ENCODE peak calls at places on chromosomes 13 and 19, in seven cellular contexts. P is esophagus squamous epithelium; Z is tibial nerve; F is endodermal cell; E is CD8-positive, alpha-beta T cell; K is cardiac muscle cell; W is uterus. U is an unnamed sample.

GRCh38 chr13:33545492-33545891 is 259.9 kb upstream of the STARD13 start:
- DNase-seq in P (no peak), Z (no peak), F (no peak), E (no peak), K (no peak), W (no peak), U (no peak)

GRCh38 chr19:5253403-5254110 is 87.1 kb downstream of the PTPRS start:
- DNase-seq in P (no peak), Z (peak; percentile 25), F (no peak), E (no peak), K (no peak), W (no peak), U (no peak)

GRCh38 chr13:113664751-113665581 is 2.1 kb upstream of the GRK1 start:
- DNase-seq in P (no peak), Z (no peak), F (peak; percentile 45), E (peak; percentile 2), K (no peak), W (peak; percentile 10), U (no peak)

GRCh38 chr13:52749446-52749845 is 9.8 kb upstream of the CNMD start:
- DNase-seq in P (no peak), Z (no peak), F (no peak), E (no peak), K (no peak), W (no peak), U (no peak)

GRCh38 chr13:47000166-47000565 is 103.3 kb upstream of the HTR2A start:
- DNase-seq in P (no peak), Z (no peak), F (no peak), E (no peak), K (no peak), W (no peak), U (no peak)

GRCh38 chr13:101979825-101980224 is 422.0 kb downstream of the FGF14 start:
- DNase-seq in P (no peak), Z (no peak), F (no peak), E (no peak), K (no peak), W (no peak), U (no peak)

GRCh38 chr13:50161052-50161451 is 145.8 kb downstream of the KCNRG start:
- DNase-seq in P (no peak), Z (no peak), F (no peak), E (no peak), K (peak; percentile 69), W (no peak), U (no peak)

GRCh38 chr13:66875264-66875663 is 354.9 kb downstream of the PCDH9 start:
- DNase-seq in P (no peak), Z (no peak), F (no peak), E (no peak), K (no peak), W (no peak), U (no peak)

GRCh38 chr13:31167490-31167889 is 5.8 kb upstream of the HSPH1 start:
- DNase-seq in P (no peak), Z (no peak), F (no peak), E (no peak), K (no peak), W (no peak), U (no peak)

GRCh38 chr19:33797821-33798633 is 1.4 kb downstream of the KCTD15 start:
- DNase-seq in P (no peak), Z (no peak), F (peak; percentile 89), E (no peak), K (peak; percentile 66), W (peak; percentile 74), U (peak; percentile 76)

GRCh38 chr13:30971575-30971974 is 39.1 kb downstream of the TEX26 start:
- DNase-seq in P (no peak), Z (no peak), F (no peak), E (no peak), K (peak; percentile 40), W (no peak), U (no peak)

GRCh38 chr13:73268306-73268705 is 209.5 kb downstream of the KLF5 start:
- DNase-seq in P (no peak), Z (no peak), F (no peak), E (no peak), K (peak; percentile 38), W (no peak), U (no peak)

GRCh38 chr19:32405431-32406160 is at the start of gene DPY19L3:
- DNase-seq in P (peak; percentile 77), Z (peak; percentile 94), F (peak; percentile 98), E (peak; percentile 89), K (peak; percentile 96), W (peak; percentile 95), U (peak; percentile 94)

GRCh38 chr13:90103099-90103784 is 1244.2 kb upstream of the MIR17HG start:
- DNase-seq in P (no peak), Z (no peak), F (no peak), E (no peak), K (no peak), W (no peak), U (no peak)

GRCh38 chr13:90105276-90105675 is 1242.2 kb upstream of the MIR17HG start:
- DNase-seq in P (no peak), Z (no peak), F (no peak), E (no peak), K (peak; percentile 6), W (no peak), U (no peak)

GRCh38 chr13:90107658-90108057 is 1239.8 kb upstream of the MIR17HG start:
- DNase-seq in P (no peak), Z (no peak), F (no peak), E (no peak), K (no peak), W (no peak), U (no peak)

GRCh38 chr13:90105881-90106496 is 1241.5 kb upstream of the MIR17HG start:
- DNase-seq in P (no peak), Z (no peak), F (no peak), E (no peak), K (peak; percentile 59), W (no peak), U (no peak)

DNA sequence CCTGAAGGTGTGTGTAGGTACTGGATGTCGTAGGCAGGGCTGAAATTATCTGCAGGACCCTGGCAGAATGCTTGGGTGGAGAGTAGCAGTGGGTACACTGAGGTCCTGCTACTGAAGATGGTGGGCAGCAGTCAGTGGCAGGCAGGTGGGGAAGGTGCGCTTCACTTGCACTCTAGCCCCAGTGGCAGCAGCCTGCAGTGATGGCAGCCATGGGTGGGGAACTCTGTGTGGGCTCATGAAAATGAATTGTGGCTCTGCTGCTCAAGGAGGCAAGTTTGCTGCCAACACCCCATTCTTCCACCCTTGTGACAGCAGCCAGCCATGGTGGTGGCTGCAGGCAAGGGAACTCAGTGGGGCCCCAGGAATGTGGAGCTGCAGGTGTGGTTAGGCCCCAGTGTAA is 1242.7 kb upstream of the MIR17HG start:
- DNase-seq in P (no peak), Z (no peak), F (peak; percentile 42), E (no peak), K (no peak), W (no peak), U (no peak)
- TF ChIP-seq CTCF in P (no peak), Z (no peak), F (no peak), E (no peak), K (no peak), W (no peak), U (no peak)

GRCh38 chr13:48626726-48627451 is 26.8 kb upstream of the CYSLTR2 start:
- DNase-seq in P (no peak), Z (no peak), F (no peak), E (no peak), K (peak; percentile 64), W (no peak), U (no peak)

GRCh38 chr13:48625396-48626076 is 28.2 kb upstream of the CYSLTR2 start:
- DNase-seq in P (no peak), Z (no peak), F (no peak), E (no peak), K (no peak), W (no peak), U (no peak)

GRCh38 chr13:48624858-48625257 is 28.9 kb upstream of the CYSLTR2 start:
- DNase-seq in P (no peak), Z (peak; percentile 46), F (no peak), E (no peak), K (peak; percentile 52), W (no peak), U (no peak)

GRCh38 chr13:48624016-48624415 is 29.7 kb upstream of the CYSLTR2 start:
- DNase-seq in P (no peak), Z (no peak), F (no peak), E (no peak), K (no peak), W (no peak), U (no peak)

GRCh38 chr13:48626077-48626449 is 27.7 kb upstream of the CYSLTR2 start:
- DNase-seq in P (no peak), Z (no peak), F (no peak), E (no peak), K (peak; percentile 93), W (no peak), U (no peak)
- H3K4me3 ChIP-seq in P (no peak overlapping the region), Z (no peak overlapping the region), F (peak overlapping the region; percentile 22), E (no peak overlapping the region), K (no peak overlapping the region), W (no peak overlapping the region), U (no peak overlapping the region)

DNA sequence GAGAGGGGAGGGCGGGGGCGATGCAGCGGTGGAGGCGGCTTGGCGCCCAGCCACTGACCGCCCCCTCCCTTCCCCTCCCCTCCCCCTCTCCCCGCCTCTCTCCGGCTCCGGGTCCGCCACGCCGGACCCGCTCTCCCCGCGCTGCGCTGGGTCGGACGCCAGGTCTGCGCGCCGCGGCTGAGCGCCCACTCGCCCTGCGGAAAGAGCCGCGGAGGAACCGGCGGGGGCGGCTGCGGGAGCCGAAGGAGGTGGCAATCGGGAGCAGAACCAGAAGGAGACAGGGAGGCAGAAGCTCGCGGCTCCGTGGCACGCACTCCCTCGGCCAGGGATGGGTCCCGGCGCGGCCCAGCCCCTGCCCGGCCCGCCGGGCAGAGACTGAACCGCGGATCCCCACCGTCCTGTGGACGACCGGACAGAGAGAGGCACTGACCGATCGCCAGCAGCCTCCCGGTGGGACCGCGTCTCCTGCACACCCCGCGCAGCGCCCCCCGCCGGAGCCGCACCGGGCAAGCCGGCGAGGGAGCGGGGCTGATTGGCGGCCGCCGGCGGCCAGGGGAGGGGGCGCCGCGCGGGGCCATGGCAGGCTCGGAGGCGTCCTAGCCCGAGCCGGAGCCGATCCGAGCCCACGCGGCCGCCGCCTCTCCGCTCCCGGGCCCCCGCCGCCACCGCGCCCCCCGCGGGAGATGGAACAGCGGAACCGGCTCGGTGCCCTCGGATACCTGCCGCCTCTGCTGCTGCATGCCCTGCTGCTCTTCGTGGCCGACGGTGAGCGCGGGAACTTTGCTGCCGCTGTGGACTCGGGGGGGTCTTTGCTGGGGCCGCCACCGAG is at the start of gene VSTM2B:
- DNase-seq in P (no peak), Z (no peak), F (peak; percentile 66), E (no peak), K (no peak), W (no peak), U (no peak)
- H3K27me3 ChIP-seq in P (peaks cover 46% of the 10 kb centered on the region), Z (peaks cover 87% of the 10 kb centered on the region), F (peaks cover 98% of the 10 kb centered on the region), E (peaks cover 14% of the 10 kb centered on the region), K (peaks cover 100% of the 10 kb centered on the region), W (peaks cover 3% of the 10 kb centered on the region), U (peaks cover 99% of the 10 kb centered on the region)

DNA sequence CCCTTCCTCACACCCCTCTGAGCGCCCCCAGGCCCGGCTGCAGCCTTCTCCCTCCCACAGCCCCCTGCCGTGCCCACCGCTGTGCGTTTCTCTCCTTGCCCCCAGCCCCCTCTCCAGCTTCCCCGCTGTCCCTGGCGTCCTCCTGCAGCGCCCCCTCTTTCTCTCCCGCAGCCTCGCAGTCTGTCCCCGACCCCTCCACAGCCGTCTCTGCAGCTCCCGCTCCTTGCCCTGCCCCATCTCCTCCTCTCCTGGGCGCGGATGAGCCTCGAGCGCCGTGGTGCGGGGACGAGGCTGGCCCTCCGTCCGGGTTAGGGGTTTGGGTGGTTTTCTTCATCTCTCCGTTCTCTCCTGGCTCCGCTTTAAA is 1.1 kb downstream of the KMT5C start:
- DNase-seq in P (no peak), Z (no peak), F (no peak), E (peak; percentile 30), K (no peak), W (no peak), U (no peak)
- TF ChIP-seq CTCF in P (no peak), Z (no peak), F (peak; percentile 24), E (no peak), K (peak; percentile 23), W (no peak), U (no peak)

GRCh38 chr19:40225440-40226305 is 816 bp downstream of the CCNP start:
- DNase-seq in P (no peak), Z (no peak), F (no peak), E (no peak), K (no peak), W (no peak), U (no peak)
- H3K4me3 ChIP-seq in P (peak overlapping the region; percentile 57), Z (peak overlapping the region; percentile 0), F (no peak overlapping the region), E (no peak overlapping the region), K (no peak overlapping the region), W (peak overlapping the region; percentile 23), U (peak overlapping the region; percentile 41)